ENCODE peak calls at places on chromosome 20, in four cellular contexts. One of them, this sample, is unnamed.
A peak's percentile ranks its signal among the peaks of the same experiment; 100 is the strongest.

GRCh38 chr20:60584221-60584620 is 626.0 kb downstream of the CDH26 start:
- DNase-seq in COR-L47: no peak
- DNase-seq in A673: no peak
- DNase-seq in right lobe of liver: no peak
- DNase-seq in this sample: no peak

GRCh38 chr20:43372051-43372450 is 85.6 kb upstream of the SRSF6 start:
- DNase-seq in COR-L47: no peak
- DNase-seq in A673: no peak
- DNase-seq in right lobe of liver: no peak
- DNase-seq in this sample: no peak

GRCh38 chr20:38072885-38073284 is 39.3 kb downstream of the RPRD1B start:
- DNase-seq in COR-L47: no peak
- DNase-seq in A673: no peak
- DNase-seq in right lobe of liver: no peak
- DNase-seq in this sample: no peak

GRCh38 chr20:53827996-53828672 is 234.5 kb upstream of the ZNF217 start:
- DNase-seq in COR-L47: no peak
- DNase-seq in A673: peak; percentile 96
- DNase-seq in right lobe of liver: peak; percentile 12
- DNase-seq in this sample: peak; percentile 93

GRCh38 chr20:15616626-15617025 is 956.6 kb downstream of the KIF16B start:
- DNase-seq in COR-L47: no peak
- DNase-seq in A673: no peak
- DNase-seq in right lobe of liver: no peak
- DNase-seq in this sample: no peak

GRCh38 chr20:16607364-16608264 is 34.4 kb upstream of the KIF16B start:
- DNase-seq in COR-L47: no peak
- DNase-seq in A673: no peak
- DNase-seq in right lobe of liver: peak; percentile 59
- DNase-seq in this sample: no peak

GRCh38 chr20:20786428-20786827 is 74.0 kb upstream of the RALGAPA2 start:
- DNase-seq in COR-L47: no peak
- DNase-seq in A673: no peak
- DNase-seq in right lobe of liver: no peak
- DNase-seq in this sample: no peak

GRCh38 chr20:32427996-32428395 is 69.9 kb downstream of the ASXL1 start:
- DNase-seq in COR-L47: no peak
- DNase-seq in A673: no peak
- DNase-seq in right lobe of liver: no peak
- DNase-seq in this sample: no peak